ENCODE peak calls at places on chromosomes 11 and 22, in nine cellular contexts. S, Z, L, K, G, Y, R, U and W are unnamed samples.

GRCh38 chr22:42742940-42743339 is 22.3 kb upstream of the A4GALT start:
- DNase-seq in S (no peak), Z (no peak), L (no peak), K (no peak), G (no peak), Y (peak; percentile 67), R (no peak), U (no peak), W (peak; percentile 89)

GRCh38 chr11:19374189-19374588 is 133.4 kb upstream of the E2F8 start:
- DNase-seq in S (peak; percentile 96), Z (no peak), L (peak; percentile 98), K (peak; percentile 88), G (peak; percentile 98), Y (no peak), R (no peak), U (no peak), W (peak; percentile 89)

GRCh38 chr22:45413368-45414211 is at the start of the genes RIBC2 and SMC1B:
- DNase-seq in S (peak; percentile 57), Z (peak; percentile 7), L (peak; percentile 91), K (peak; percentile 83), G (peak; percentile 85), Y (peak; percentile 87), R (no peak), U (peak; percentile 90), W (peak; percentile 92)

GRCh38 chr11:14644396-14645246 is 1.0 kb downstream of the PDE3B start:
- DNase-seq in S (no peak), Z (peak; percentile 53), L (peak; percentile 15), K (peak; percentile 45), G (peak; percentile 12), Y (peak; percentile 61), R (no peak), U (peak; percentile 32), W (peak; percentile 26)

GRCh38 chr11:96203567-96204365 is 139.2 kb downstream of the MAML2 start:
- DNase-seq in S (no peak), Z (no peak), L (no peak), K (no peak), G (no peak), Y (no peak), R (no peak), U (no peak), W (no peak)

GRCh38 chr22:47623056-47623739 is 860.7 kb downstream of the TBC1D22A start:
- DNase-seq in S (no peak), Z (no peak), L (no peak), K (no peak), G (no peak), Y (no peak), R (no peak), U (no peak), W (no peak)

GRCh38 chr22:27752771-27753170 is 48.8 kb downstream of the MN1 start:
- DNase-seq in S (no peak), Z (no peak), L (peak; percentile 69), K (peak; percentile 74), G (no peak), Y (peak; percentile 82), R (no peak), U (no peak), W (peak; percentile 89)

GRCh38 chr11:111101836-111102235 is 143.7 kb upstream of the POU2AF2 start:
- DNase-seq in S (no peak), Z (no peak), L (no peak), K (no peak), G (no peak), Y (no peak), R (no peak), U (no peak), W (no peak)

GRCh38 chr11:78230161-78230877 is 41.6 kb downstream of the USP35 start:
- DNase-seq in S (peak; percentile 27), Z (no peak), L (no peak), K (no peak), G (no peak), Y (no peak), R (no peak), U (peak; percentile 59), W (no peak)

GRCh38 chr22:50102946-50103345 is 13.1 kb downstream of the MOV10L1 start:
- DNase-seq in S (no peak), Z (no peak), L (no peak), K (no peak), G (no peak), Y (no peak), R (no peak), U (no peak), W (no peak)

GRCh38 chr11:18754308-18754707 is 28.3 kb upstream of the IGSF22 start:
- DNase-seq in S (peak; percentile 52), Z (no peak), L (peak; percentile 74), K (peak; percentile 52), G (peak; percentile 51), Y (no peak), R (no peak), U (no peak), W (no peak)

GRCh38 chr11:21948876-21949275 is 244.0 kb upstream of the ANO5 start:
- DNase-seq in S (no peak), Z (no peak), L (no peak), K (no peak), G (no peak), Y (no peak), R (no peak), U (no peak), W (no peak)

GRCh38 chr11:133977067-133977681 is 20.4 kb upstream of the IGSF9B start:
- DNase-seq in S (no peak), Z (no peak), L (no peak), K (no peak), G (no peak), Y (no peak), R (no peak), U (no peak), W (no peak)

GRCh38 chr11:66311965-66312548 is 4.8 kb downstream of the CD248 start:
- DNase-seq in S (peak; percentile 89), Z (peak; percentile 90), L (peak; percentile 93), K (peak; percentile 93), G (peak; percentile 92), Y (peak; percentile 96), R (peak; percentile 88), U (peak; percentile 97), W (peak; percentile 89)

GRCh38 chr11:119991669-119992068 is 146.2 kb downstream of the TRIM29 start:
- DNase-seq in S (no peak), Z (no peak), L (no peak), K (no peak), G (no peak), Y (no peak), R (no peak), U (peak; percentile 74), W (no peak)